ENCODE peak calls at places on chromosomes 13 and 19, in seven cellular contexts. O, K, W, A, E, V and F are unnamed samples.
A peak's percentile ranks its signal among the peaks of the same experiment; 100 is the strongest.

GRCh38 chr13:111629933-111630332 is 309.5 kb downstream of the TEX29 start:
- DNase-seq in E (no peak), O (no peak), A (no peak), W (no peak), K (peak; percentile 8), V (no peak), F (peak; percentile 43)

GRCh38 chr13:36082806-36083205 is 48.4 kb downstream of the DCLK1 start:
- DNase-seq in O (no peak), K (no peak), A (no peak), E (no peak), W (no peak), V (no peak), F (no peak)

GRCh38 chr13:105037064-105037463 is 1498.4 kb downstream of the EFNB2 start:
- DNase-seq in E (no peak), K (no peak), O (no peak), W (no peak), A (no peak), V (peak; percentile 63), F (no peak)

GRCh38 chr19:20279516-20279915 is 112.5 kb downstream of the ZNF486 start:
- DNase-seq in O (peak; percentile 54), V (no peak), A (no peak), K (peak; percentile 47), E (no peak), W (no peak), F (no peak)

GRCh38 chr19:31223805-31224534 is 125.3 kb downstream of the TSHZ3 start:
- DNase-seq in K (no peak), A (no peak), V (peak; percentile 57), O (no peak), W (no peak), E (no peak), F (no peak)

GRCh38 chr19:39407644-39408391 is 1.2 kb downstream of the ZFP36 start:
- DNase-seq in V (no peak), O (no peak), W (peak; percentile 56), A (peak; percentile 77), E (no peak), K (no peak), F (peak; percentile 85)

GRCh38 chr13:34757441-34757840 is 184.6 kb upstream of the NBEA start:
- DNase-seq in E (no peak), A (no peak), V (no peak), O (no peak), K (no peak), W (no peak), F (no peak)

GRCh38 chr13:61170791-61171330 is 244.8 kb downstream of the PCDH20 start:
- DNase-seq in O (peak; percentile 47), K (peak; percentile 0), W (peak; percentile 13), E (no peak), A (no peak), V (no peak), F (peak; percentile 47)

GRCh38 chr19:3977242-3978143 is 6.6 kb upstream of the DAPK3 start:
- DNase-seq in W (no peak), V (no peak), E (no peak), O (no peak), A (peak; percentile 36), K (no peak), F (no peak)

GRCh38 chr19:15464394-15465385 is at the start of gene RASAL3:
- DNase-seq in A (peak; percentile 64), O (peak; percentile 5), E (no peak), V (no peak), W (no peak), K (no peak), F (no peak)

GRCh38 chr13:24540236-24541126 is 27.9 kb upstream of the PARP4 start:
- DNase-seq in V (peak; percentile 1), W (no peak), K (no peak), E (no peak), O (no peak), A (peak; percentile 5), F (no peak)

GRCh38 chr19:17872251-17873001 is 681 bp downstream of the SLC5A5 start:
- DNase-seq in O (no peak), A (peak; percentile 63), K (no peak), W (no peak), V (no peak), E (no peak), F (no peak)

GRCh38 chr19:10603084-10603872 is 16.2 kb upstream of the AP1M2 start:
- DNase-seq in A (peak; percentile 82), O (no peak), E (no peak), K (no peak), W (peak; percentile 39), V (no peak), F (no peak)

GRCh38 chr13:50123862-50124535 is 108.8 kb downstream of the KCNRG start:
- DNase-seq in E (peak; percentile 97), W (no peak), V (peak; percentile 92), A (peak; percentile 77), K (no peak), O (peak; percentile 95), F (no peak)

GRCh38 chr19:1244693-1245451 is 3.3 kb downstream of the ATP5F1D start:
- DNase-seq in O (no peak), W (peak; percentile 87), E (no peak), K (peak; percentile 21), A (no peak), V (no peak), F (no peak)

GRCh38 chr19:48509467-48510194 is 2.0 kb downstream of the LMTK3 start:
- DNase-seq in O (no peak), W (no peak), E (no peak), V (no peak), A (no peak), K (no peak), F (no peak)

GRCh38 chr19:41324921-41325639 is 15.1 kb downstream of the CCDC97 start:
- DNase-seq in E (no peak), V (peak; percentile 93), O (no peak), W (peak; percentile 77), A (no peak), K (no peak), F (peak; percentile 89)